ENCODE peak calls at places on chromosome 3, in eight cellular contexts. Q is stimulated activated CD8-positive, alpha-beta memory T cell treated with anti-CD3 and anti-CD28 coated beads, Interleukin-15, amount 100 ng/mL, for 24 hours; T is kidney tubule cell; D is A549; O is iPS-NIHi11; K is left lobe of liver; L is RWPE1; I is GM13977. E is an unnamed sample.

GRCh38 chr3:149845570-149846244 is 32.7 kb downstream of the RNF13 start:
- DNase-seq in I (no peak), Q (no peak), K (no peak), D (no peak), L (no peak), T (no peak), O (no peak), E (no peak)

GRCh38 chr3:159627634-159628033 is 361.0 kb upstream of the IL12A start:
- DNase-seq in K (no peak), I (no peak), O (no peak), L (no peak), D (no peak), T (no peak), Q (no peak), E (no peak)

GRCh38 chr3:153901152-153901551 is 220.0 kb upstream of the ARHGEF26 start:
- DNase-seq in L (no peak), O (no peak), D (no peak), Q (no peak), K (no peak), T (peak), I (no peak), E (no peak)

GRCh38 chr3:4593014-4593413 is 99.9 kb downstream of the ITPR1 start:
- DNase-seq in Q (no peak), T (no peak), K (no peak), L (no peak), O (no peak), I (no peak), D (no peak), E (no peak)

GRCh38 chr3:73503781-73504180 is 121.0 kb downstream of the PDZRN3 start:
- DNase-seq in I (peak), T (no peak), Q (no peak), O (no peak), L (no peak), D (no peak), K (no peak), E (no peak)

GRCh38 chr3:99836681-99837080 is 19.0 kb downstream of the CMSS1 start:
- DNase-seq in T (no peak), D (no peak), O (no peak), L (no peak), I (no peak), Q (no peak), K (no peak), E (no peak)

GRCh38 chr3:150544726-150545125 is 1.6 kb downstream of the SERP1 start:
- DNase-seq in Q (no peak), I (no peak), T (peak), O (no peak), L (no peak), D (no peak), K (no peak), E (no peak)

GRCh38 chr3:160758929-160759577 is 3.0 kb downstream of the PPM1L start:
- DNase-seq in T (no peak), K (no peak), O (no peak), I (no peak), L (no peak), D (no peak), Q (no peak), E (no peak)

GRCh38 chr3:122484985-122485384 is 29.8 kb downstream of the KPNA1 start:
- DNase-seq in D (no peak), I (no peak), K (no peak), O (no peak), Q (no peak), T (peak), L (no peak), E (no peak)

GRCh38 chr3:8553405-8553804 is 51.8 kb downstream of the LMCD1 start:
- DNase-seq in L (no peak), O (no peak), K (no peak), D (no peak), Q (no peak), T (no peak), I (no peak), E (no peak)

GRCh38 chr3:46110701-46111493 is 83.6 kb upstream of the XCR1 start:
- DNase-seq in K (peak), T (peak), L (peak), D (no peak), Q (no peak), O (peak), I (no peak), E (no peak)

GRCh38 chr3:149635396-149635795 is 22.4 kb downstream of the WWTR1 start:
- DNase-seq in O (no peak), D (no peak), L (no peak), I (no peak), K (no peak), T (no peak), Q (no peak), E (no peak)

GRCh38 chr3:106731230-106731629 is 646.0 kb upstream of the CCDC54 start:
- DNase-seq in K (no peak), T (no peak), I (no peak), L (no peak), D (no peak), Q (no peak), O (no peak), E (no peak)

GRCh38 chr3:157918402-157918801 is 187.8 kb downstream of the SHOX2 start:
- DNase-seq in I (no peak), Q (no peak), K (no peak), D (no peak), T (no peak), O (no peak), L (no peak), E (no peak)

GRCh38 chr3:123719785-123720531 is 135.1 kb upstream of the HACD2 start:
- DNase-seq in L (no peak), T (no peak), K (peak), O (no peak), Q (no peak), I (no peak), D (no peak), E (no peak)

GRCh38 chr3:100650651-100651611 is 41.5 kb downstream of the ADGRG7 start:
- DNase-seq in L (peak), I (peak), O (no peak), D (no peak), K (no peak), Q (no peak), T (peak), E (no peak)

GRCh38 chr3:126693921-126694320 is 10.1 kb upstream of the CHCHD6 start:
- DNase-seq in O (no peak), L (no peak), D (no peak), I (no peak), T (no peak), K (no peak), Q (no peak), E (no peak)

GRCh38 chr3:61901481-61901880 is 340.1 kb downstream of the PTPRG start:
- DNase-seq in L (no peak), O (no peak), T (no peak), D (no peak), I (no peak), Q (no peak), K (no peak), E (no peak)

GRCh38 chr3:81716870-81717509 is 44.5 kb downstream of the GBE1 start:
- DNase-seq in Q (no peak), I (no peak), D (no peak), O (peak), K (peak), L (no peak), T (peak), E (no peak)

GRCh38 chr3:99776516-99777209 is 41.0 kb upstream of the CMSS1 start:
- DNase-seq in K (no peak), D (no peak), T (no peak), O (no peak), L (no peak), Q (no peak), I (no peak), E (no peak)

GRCh38 chr3:40532252-40532651 is 7.5 kb downstream of the ZNF621 start:
- DNase-seq in L (no peak), T (no peak), D (no peak), O (no peak), Q (no peak), K (no peak), I (no peak), E (no peak)

GRCh38 chr3:161163297-161163696 is 57.8 kb upstream of the NMD3 start:
- DNase-seq in Q (no peak), L (peak), I (no peak), D (no peak), O (no peak), K (no peak), T (peak), E (no peak)

GRCh38 chr3:14890470-14890869 is 56.9 kb upstream of the NR2C2 start:
- DNase-seq in L (no peak), I (no peak), Q (no peak), K (no peak), T (peak), O (no peak), D (no peak), E (no peak)

GRCh38 chr3:24640330-24640877 is 145.8 kb upstream of the THRB start:
- DNase-seq in T (peak), Q (no peak), L (peak), O (peak), K (no peak), D (peak), I (no peak), E (no peak)

GRCh38 chr3:186815490-186815889 is 9.2 kb upstream of the RFC4 start:
- DNase-seq in L (no peak), Q (no peak), O (no peak), T (peak), K (no peak), D (peak), I (no peak), E (no peak)

E was measured in T-helper 22 cell.